ENCODE peak calls at places on chromosome 12, in seven cellular contexts. M is HCEC 1CT, B is NCI-H2171, U is BE2C, G is cardiac muscle cell, C is non-pigmented ciliary epithelial cell, T is NCI-H460. S is an unnamed sample.

GRCh38 chr12:53532026-53532425 is 24.7 kb upstream of the NPFF start:
- DNase-seq in G (no peak), M (no peak), C (no peak), U (no peak), B (no peak), T (no peak), S (no peak)

GRCh38 chr12:121628037-121628436 is 1.7 kb downstream of the ORAI1 start:
- DNase-seq in C (no peak), G (no peak), T (no peak), B (no peak), U (no peak), M (no peak), S (no peak)

GRCh38 chr12:120917748-120918147 is 13.6 kb upstream of the SPPL3 start:
- DNase-seq in G (no peak), B (no peak), C (no peak), T (no peak), U (no peak), M (no peak), S (no peak)

GRCh38 chr12:132084681-132085635 is 59.2 kb downstream of the DDX51 start:
- DNase-seq in B (no peak), M (peak), T (peak), C (no peak), U (peak), G (peak), S (peak)

GRCh38 chr12:65324056-65324455 is 45.6 kb downstream of the MSRB3 start:
- DNase-seq in C (no peak), U (no peak), G (no peak), T (no peak), M (no peak), B (no peak), S (no peak)

GRCh38 chr12:52217223-52217622 is 15.8 kb upstream of the KRT7 start:
- DNase-seq in G (no peak), T (no peak), M (no peak), C (no peak), B (no peak), U (peak), S (no peak)

GRCh38 chr12:123391546-123392343 is 7.8 kb downstream of the KMT5A start:
- DNase-seq in U (no peak), C (no peak), B (no peak), M (no peak), G (no peak), T (no peak), S (no peak)

GRCh38 chr12:69024413-69024812 is 91.4 kb upstream of the CPM start:
- DNase-seq in C (no peak), U (no peak), B (no peak), G (no peak), M (no peak), T (peak), S (peak)

GRCh38 chr12:132159555-132160003 is 15.3 kb downstream of the NOC4L start:
- DNase-seq in C (no peak), T (no peak), B (peak), M (no peak), U (no peak), G (no peak), S (no peak)

S was measured in retinal pigment epithelial cell.